ENCODE peak calls at places on chromosomes 13 and 19, in eight cellular contexts. One of them, this sample, is unnamed.

GRCh38 chr19:15421726-15422260 is 3.0 kb upstream of the AKAP8L start:
- DNase-seq in RPMI7951: no peak
- DNase-seq in mucosa of descending colon: no peak
- DNase-seq in non-pigmented ciliary epithelial cell: no peak
- DNase-seq in pancreas: no peak
- DNase-seq in tibial artery: no peak
- DNase-seq in sciatic nerve: no peak
- DNase-seq in activated CD4-positive, alpha-beta T cell treated with anti-CD3 and anti-CD28 coated beads, Interleukin-2, amount 10 ng/mL, durations not matched to agents 7 days and 5 days: no peak
- DNase-seq in this sample: no peak

GRCh38 chr13:40442826-40443225 is 223.6 kb downstream of the FOXO1 start:
- DNase-seq in RPMI7951: no peak
- DNase-seq in mucosa of descending colon: no peak
- DNase-seq in non-pigmented ciliary epithelial cell: no peak
- DNase-seq in pancreas: no peak
- DNase-seq in tibial artery: no peak
- DNase-seq in sciatic nerve: no peak
- DNase-seq in activated CD4-positive, alpha-beta T cell treated with anti-CD3 and anti-CD28 coated beads, Interleukin-2, amount 10 ng/mL, durations not matched to agents 7 days and 5 days: no peak
- DNase-seq in this sample: no peak

GRCh38 chr19:54473071-54473941 is at the start of gene CDC42EP5:
- DNase-seq in RPMI7951: peak
- DNase-seq in mucosa of descending colon: peak
- DNase-seq in non-pigmented ciliary epithelial cell: no peak
- DNase-seq in pancreas: no peak
- DNase-seq in tibial artery: peak
- DNase-seq in sciatic nerve: peak
- DNase-seq in activated CD4-positive, alpha-beta T cell treated with anti-CD3 and anti-CD28 coated beads, Interleukin-2, amount 10 ng/mL, durations not matched to agents 7 days and 5 days: no peak
- DNase-seq in this sample: no peak

GRCh38 chr13:89061821-89062220 is 1390.7 kb downstream of the SLITRK5 start:
- DNase-seq in RPMI7951: no peak
- DNase-seq in mucosa of descending colon: peak
- DNase-seq in non-pigmented ciliary epithelial cell: no peak
- DNase-seq in pancreas: no peak
- DNase-seq in tibial artery: no peak
- DNase-seq in sciatic nerve: no peak
- DNase-seq in activated CD4-positive, alpha-beta T cell treated with anti-CD3 and anti-CD28 coated beads, Interleukin-2, amount 10 ng/mL, durations not matched to agents 7 days and 5 days: no peak
- DNase-seq in this sample: peak

GRCh38 chr19:21587549-21587948 is 82.1 kb downstream of the ZNF429 start:
- DNase-seq in RPMI7951: no peak
- DNase-seq in mucosa of descending colon: no peak
- DNase-seq in non-pigmented ciliary epithelial cell: no peak
- DNase-seq in pancreas: no peak
- DNase-seq in tibial artery: no peak
- DNase-seq in sciatic nerve: no peak
- DNase-seq in activated CD4-positive, alpha-beta T cell treated with anti-CD3 and anti-CD28 coated beads, Interleukin-2, amount 10 ng/mL, durations not matched to agents 7 days and 5 days: no peak
- DNase-seq in this sample: no peak

GRCh38 chr13:51837016-51837415 is 8.0 kb downstream of the TMEM272 start:
- DNase-seq in RPMI7951: no peak
- DNase-seq in mucosa of descending colon: no peak
- DNase-seq in non-pigmented ciliary epithelial cell: no peak
- DNase-seq in pancreas: no peak
- DNase-seq in tibial artery: no peak
- DNase-seq in sciatic nerve: no peak
- DNase-seq in activated CD4-positive, alpha-beta T cell treated with anti-CD3 and anti-CD28 coated beads, Interleukin-2, amount 10 ng/mL, durations not matched to agents 7 days and 5 days: no peak
- DNase-seq in this sample: no peak

GRCh38 chr13:106260352-106260751 is 275.1 kb downstream of the EFNB2 start:
- DNase-seq in RPMI7951: no peak
- DNase-seq in mucosa of descending colon: no peak
- DNase-seq in non-pigmented ciliary epithelial cell: no peak
- DNase-seq in pancreas: no peak
- DNase-seq in tibial artery: no peak
- DNase-seq in sciatic nerve: no peak
- DNase-seq in activated CD4-positive, alpha-beta T cell treated with anti-CD3 and anti-CD28 coated beads, Interleukin-2, amount 10 ng/mL, durations not matched to agents 7 days and 5 days: no peak
- DNase-seq in this sample: no peak

GRCh38 chr19:23118400-23118799 is 1.6 kb downstream of the ZNF730 start:
- DNase-seq in RPMI7951: peak
- DNase-seq in mucosa of descending colon: no peak
- DNase-seq in non-pigmented ciliary epithelial cell: no peak
- DNase-seq in pancreas: no peak
- DNase-seq in tibial artery: no peak
- DNase-seq in sciatic nerve: no peak
- DNase-seq in activated CD4-positive, alpha-beta T cell treated with anti-CD3 and anti-CD28 coated beads, Interleukin-2, amount 10 ng/mL, durations not matched to agents 7 days and 5 days: no peak
- DNase-seq in this sample: peak

GRCh38 chr19:1673645-1674292 is 21.4 kb upstream of the TCF3 start:
- DNase-seq in RPMI7951: no peak
- DNase-seq in mucosa of descending colon: no peak
- DNase-seq in non-pigmented ciliary epithelial cell: no peak
- DNase-seq in pancreas: peak
- DNase-seq in tibial artery: no peak
- DNase-seq in sciatic nerve: no peak
- DNase-seq in activated CD4-positive, alpha-beta T cell treated with anti-CD3 and anti-CD28 coated beads, Interleukin-2, amount 10 ng/mL, durations not matched to agents 7 days and 5 days: no peak
- DNase-seq in this sample: no peak

GRCh38 chr19:8666814-8667405 is 31.7 kb downstream of the ACTL9 start:
- DNase-seq in RPMI7951: no peak
- DNase-seq in mucosa of descending colon: no peak
- DNase-seq in non-pigmented ciliary epithelial cell: no peak
- DNase-seq in pancreas: no peak
- DNase-seq in tibial artery: no peak
- DNase-seq in sciatic nerve: no peak
- DNase-seq in activated CD4-positive, alpha-beta T cell treated with anti-CD3 and anti-CD28 coated beads, Interleukin-2, amount 10 ng/mL, durations not matched to agents 7 days and 5 days: no peak
- DNase-seq in this sample: no peak

GRCh38 chr19:28465317-28466086 is 747.4 kb downstream of the UQCRFS1 start:
- DNase-seq in RPMI7951: no peak
- DNase-seq in mucosa of descending colon: no peak
- DNase-seq in non-pigmented ciliary epithelial cell: no peak
- DNase-seq in pancreas: no peak
- DNase-seq in tibial artery: no peak
- DNase-seq in sciatic nerve: no peak
- DNase-seq in activated CD4-positive, alpha-beta T cell treated with anti-CD3 and anti-CD28 coated beads, Interleukin-2, amount 10 ng/mL, durations not matched to agents 7 days and 5 days: no peak
- DNase-seq in this sample: no peak

GRCh38 chr13:65808061-65808460 is 1422.1 kb downstream of the PCDH9 start:
- DNase-seq in RPMI7951: no peak
- DNase-seq in mucosa of descending colon: no peak
- DNase-seq in non-pigmented ciliary epithelial cell: no peak
- DNase-seq in pancreas: no peak
- DNase-seq in tibial artery: no peak
- DNase-seq in sciatic nerve: no peak
- DNase-seq in activated CD4-positive, alpha-beta T cell treated with anti-CD3 and anti-CD28 coated beads, Interleukin-2, amount 10 ng/mL, durations not matched to agents 7 days and 5 days: no peak
- DNase-seq in this sample: no peak

GRCh38 chr19:11949201-11949600 is 15.6 kb upstream of the ZNF763 start:
- DNase-seq in RPMI7951: peak
- DNase-seq in mucosa of descending colon: no peak
- DNase-seq in non-pigmented ciliary epithelial cell: no peak
- DNase-seq in pancreas: no peak
- DNase-seq in tibial artery: no peak
- DNase-seq in sciatic nerve: no peak
- DNase-seq in activated CD4-positive, alpha-beta T cell treated with anti-CD3 and anti-CD28 coated beads, Interleukin-2, amount 10 ng/mL, durations not matched to agents 7 days and 5 days: no peak
- DNase-seq in this sample: peak

GRCh38 chr13:74040200-74040599 is 94.0 kb downstream of the KLF12 start:
- DNase-seq in RPMI7951: peak
- DNase-seq in mucosa of descending colon: peak
- DNase-seq in non-pigmented ciliary epithelial cell: no peak
- DNase-seq in pancreas: no peak
- DNase-seq in tibial artery: peak
- DNase-seq in sciatic nerve: no peak
- DNase-seq in activated CD4-positive, alpha-beta T cell treated with anti-CD3 and anti-CD28 coated beads, Interleukin-2, amount 10 ng/mL, durations not matched to agents 7 days and 5 days: no peak
- DNase-seq in this sample: no peak

GRCh38 chr13:109396266-109396665 is 390.1 kb downstream of the IRS2 start:
- DNase-seq in RPMI7951: no peak
- DNase-seq in mucosa of descending colon: no peak
- DNase-seq in non-pigmented ciliary epithelial cell: no peak
- DNase-seq in pancreas: no peak
- DNase-seq in tibial artery: no peak
- DNase-seq in sciatic nerve: no peak
- DNase-seq in activated CD4-positive, alpha-beta T cell treated with anti-CD3 and anti-CD28 coated beads, Interleukin-2, amount 10 ng/mL, durations not matched to agents 7 days and 5 days: no peak
- DNase-seq in this sample: no peak

GRCh38 chr19:39167461-39168257 is 29.1 kb upstream of the NCCRP1 start:
- DNase-seq in RPMI7951: no peak
- DNase-seq in mucosa of descending colon: peak
- DNase-seq in non-pigmented ciliary epithelial cell: no peak
- DNase-seq in pancreas: peak
- DNase-seq in tibial artery: no peak
- DNase-seq in sciatic nerve: no peak
- DNase-seq in activated CD4-positive, alpha-beta T cell treated with anti-CD3 and anti-CD28 coated beads, Interleukin-2, amount 10 ng/mL, durations not matched to agents 7 days and 5 days: no peak
- DNase-seq in this sample: peak

GRCh38 chr19:13089139-13089856 is 13.4 kb downstream of the LYL1 start:
- DNase-seq in RPMI7951: no peak
- DNase-seq in mucosa of descending colon: no peak
- DNase-seq in non-pigmented ciliary epithelial cell: no peak
- DNase-seq in pancreas: no peak
- DNase-seq in tibial artery: no peak
- DNase-seq in sciatic nerve: no peak
- DNase-seq in activated CD4-positive, alpha-beta T cell treated with anti-CD3 and anti-CD28 coated beads, Interleukin-2, amount 10 ng/mL, durations not matched to agents 7 days and 5 days: peak
- DNase-seq in this sample: no peak

GRCh38 chr19:42140125-42140754 is 8.0 kb upstream of the POU2F2 start:
- DNase-seq in RPMI7951: peak
- DNase-seq in mucosa of descending colon: peak
- DNase-seq in non-pigmented ciliary epithelial cell: peak
- DNase-seq in pancreas: peak
- DNase-seq in tibial artery: peak
- DNase-seq in sciatic nerve: peak
- DNase-seq in activated CD4-positive, alpha-beta T cell treated with anti-CD3 and anti-CD28 coated beads, Interleukin-2, amount 10 ng/mL, durations not matched to agents 7 days and 5 days: peak
- DNase-seq in this sample: no peak

GRCh38 chr13:98482476-98483444 is 94.1 kb downstream of the STK24 start:
- DNase-seq in RPMI7951: peak
- DNase-seq in mucosa of descending colon: peak
- DNase-seq in non-pigmented ciliary epithelial cell: no peak
- DNase-seq in pancreas: peak
- DNase-seq in tibial artery: peak
- DNase-seq in sciatic nerve: peak
- DNase-seq in activated CD4-positive, alpha-beta T cell treated with anti-CD3 and anti-CD28 coated beads, Interleukin-2, amount 10 ng/mL, durations not matched to agents 7 days and 5 days: no peak
- DNase-seq in this sample: no peak

GRCh38 chr19:15330801-15331418 is 1.4 kb downstream of the BRD4 start:
- DNase-seq in RPMI7951: peak
- DNase-seq in mucosa of descending colon: no peak
- DNase-seq in non-pigmented ciliary epithelial cell: no peak
- DNase-seq in pancreas: no peak
- DNase-seq in tibial artery: no peak
- DNase-seq in sciatic nerve: no peak
- DNase-seq in activated CD4-positive, alpha-beta T cell treated with anti-CD3 and anti-CD28 coated beads, Interleukin-2, amount 10 ng/mL, durations not matched to agents 7 days and 5 days: peak
- DNase-seq in this sample: no peak